ENCODE peak calls at places on chromosomes 7 and 10, in five cellular contexts. M is cardiac muscle cell; Q is heart left ventricle; P is HCT116; F is CD8-positive, alpha-beta T cell. R is an unnamed sample.

GRCh38 chr10:969473-970150 is 18.6 kb upstream of the GTPBP4 start:
- DNase-seq in M (no peak), Q (no peak), P (no peak), F (no peak), R (no peak)

GRCh38 chr10:23980054-23980453 is 228.9 kb upstream of the KIAA1217 start:
- DNase-seq in M (peak; percentile 23), Q (no peak), P (no peak), F (no peak), R (peak; percentile 22)

GRCh38 chr10:22252801-22253577 is 35.2 kb upstream of the EBLN1 start:
- DNase-seq in M (no peak), Q (peak; percentile 52), P (no peak), F (peak; percentile 36), R (peak; percentile 20)

GRCh38 chr7:101817031-101817929 is at the start of gene CUX1:
- DNase-seq in M (peak; percentile 52), Q (no peak), P (no peak), F (peak; percentile 21), R (peak; percentile 56)

GRCh38 chr7:158120313-158120712 is 467.3 kb downstream of the PTPRN2 start:
- DNase-seq in M (no peak), Q (no peak), P (no peak), F (no peak), R (no peak)

GRCh38 chr10:61589547-61590243 is 73.0 kb upstream of the CABCOCO1 start:
- DNase-seq in M (no peak), Q (no peak), P (no peak), F (no peak), R (no peak)

GRCh38 chr7:63113713-63114285 is 884.9 kb upstream of the ZNF722 start:
- DNase-seq in M (no peak), Q (no peak), P (no peak), F (no peak), R (peak; percentile 73)

GRCh38 chr10:96235326-96236089 is 35.9 kb downstream of the BLNK start:
- DNase-seq in M (no peak), Q (no peak), P (no peak), F (no peak), R (no peak)

GRCh38 chr10:102744374-102745051 is 765 bp downstream of the WBP1L start:
- DNase-seq in M (no peak), Q (peak; percentile 42), P (no peak), F (no peak), R (peak; percentile 26)

GRCh38 chr10:36725581-36726520 is 399.5 kb upstream of the ANKRD30A start:
- DNase-seq in M (peak; percentile 73), Q (peak; percentile 50), P (no peak), F (no peak), R (peak; percentile 24)

GRCh38 chr7:149620961-149621360 is 123.4 kb upstream of the ZNF746 start:
- DNase-seq in M (no peak), Q (no peak), P (no peak), F (peak; percentile 34), R (no peak)

GRCh38 chr7:149196151-149196704 is 882 bp downstream of the ZNF282 start:
- DNase-seq in M (peak; percentile 23), Q (no peak), P (no peak), F (peak; percentile 13), R (no peak)

GRCh38 chr10:80411267-80411668 is 2.9 kb downstream of the PRXL2A start:
- DNase-seq in M (peak; percentile 31), Q (peak; percentile 61), P (no peak), F (no peak), R (peak; percentile 48)

GRCh38 chr10:69467928-69468770 is 16.9 kb downstream of the TSPAN15 start:
- DNase-seq in M (no peak), Q (no peak), P (no peak), F (no peak), R (no peak)
- H3K9me3 ChIP-seq in M (no peaks in the 10 kb centered on the region), Q (no peaks in the 10 kb centered on the region), P (no peaks in the 10 kb centered on the region), F (no peaks in the 10 kb centered on the region), R (no peaks in the 10 kb centered on the region)

DNA sequence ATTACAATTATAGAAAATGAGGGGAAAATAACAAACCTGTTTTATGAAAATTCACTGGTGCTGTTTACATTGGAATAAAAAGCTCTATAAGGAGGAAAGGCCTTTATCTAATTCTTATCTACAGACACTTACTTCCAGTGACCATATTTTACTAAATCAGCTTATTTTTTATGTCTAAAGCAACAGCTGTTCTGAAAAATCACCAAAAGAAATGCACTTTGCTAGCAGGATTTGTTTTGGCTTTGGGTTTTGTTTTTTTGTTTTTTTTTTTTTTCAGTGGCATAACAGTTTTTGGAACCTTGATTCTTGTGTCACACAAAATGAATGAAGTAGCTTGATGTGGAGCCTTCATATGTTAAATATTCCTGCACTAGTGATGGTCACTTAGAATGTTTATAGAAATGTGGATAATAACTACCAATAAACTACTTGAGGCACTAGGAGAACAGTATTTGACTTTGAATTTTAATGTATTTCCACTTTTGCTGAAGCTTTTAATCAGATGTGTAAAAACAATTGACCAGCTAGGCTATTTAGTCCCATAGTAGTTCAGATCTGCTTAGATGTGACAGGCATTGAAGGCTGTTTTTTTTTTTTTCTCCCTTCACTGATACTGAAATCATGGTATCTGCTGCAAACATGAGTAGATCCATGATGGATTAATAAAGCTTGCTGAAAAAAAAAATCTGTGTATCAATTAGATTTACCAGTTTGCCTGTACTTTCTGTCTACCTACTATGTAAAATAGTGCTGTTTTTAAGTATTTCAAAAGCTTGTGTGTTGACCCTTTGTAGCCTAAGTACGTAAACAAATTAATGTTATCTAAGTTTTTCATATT is 2.8 kb downstream of the ARL4A start:
- DNase-seq in M (no peak), Q (no peak), P (no peak), F (no peak), R (no peak)
- H3K36me3 ChIP-seq in M (no peaks in the 10 kb centered on the region), Q (no peaks in the 10 kb centered on the region), P (peaks cover 3% of the 10 kb centered on the region), F (no peaks in the 10 kb centered on the region), R (no peaks in the 10 kb centered on the region)

DNA sequence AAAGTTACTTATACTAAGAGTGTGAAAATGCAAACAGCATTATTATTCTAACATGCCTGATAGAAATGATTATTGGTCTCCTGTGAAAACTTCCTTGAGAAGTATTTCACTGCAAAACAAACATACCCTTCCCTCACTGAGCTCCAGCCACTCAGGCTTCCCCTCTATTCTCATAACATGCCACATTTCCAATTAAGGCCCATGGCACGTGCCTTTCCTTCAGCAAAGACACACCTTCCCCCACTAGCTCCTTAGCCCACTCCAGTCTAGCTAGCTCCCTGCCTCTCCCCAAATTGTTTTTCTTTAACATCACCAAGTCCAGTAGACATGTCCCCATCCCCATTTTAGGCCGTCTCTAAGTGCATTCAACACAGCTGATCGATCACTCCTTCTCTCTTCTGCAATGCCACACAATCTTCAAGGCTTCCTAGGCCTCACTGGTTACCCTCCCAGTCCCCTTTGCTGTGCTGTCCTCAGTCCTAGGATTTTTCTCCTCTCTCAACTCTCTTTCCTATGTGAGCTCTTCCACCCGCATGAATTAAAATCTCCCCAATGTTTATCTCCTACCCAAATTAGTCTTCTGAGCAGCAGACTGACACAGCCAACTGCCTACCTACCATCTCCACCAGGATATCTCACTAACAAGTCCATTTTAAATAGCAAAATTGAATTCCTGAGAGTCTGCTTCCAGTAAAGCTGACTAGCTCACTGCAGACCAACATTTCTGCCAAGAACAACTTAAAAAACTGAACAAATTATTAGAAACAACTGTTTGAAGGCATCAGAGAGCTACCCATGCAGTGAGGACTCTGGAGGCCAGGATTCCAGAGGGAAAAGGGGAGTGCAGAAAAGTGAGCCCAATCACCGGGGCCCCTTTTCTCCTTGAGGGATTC is 11.9 kb downstream of the CYTH3 start:
- DNase-seq in M (no peak), Q (peak; percentile 46), P (no peak), F (no peak), R (no peak)
- H3K4me1 ChIP-seq in M (no peaks in the 10 kb centered on the region), Q (peaks cover 86% of the 10 kb centered on the region), P (peaks cover 4% of the 10 kb centered on the region), F (no peaks in the 10 kb centered on the region), R (peaks cover 14% of the 10 kb centered on the region)

GRCh38 chr10:3661271-3661670 is 123.7 kb downstream of the KLF6 start:
- DNase-seq in M (no peak), Q (no peak), P (no peak), F (no peak), R (no peak)

GRCh38 chr10:3662775-3663174 is 122.2 kb downstream of the KLF6 start:
- DNase-seq in M (no peak), Q (no peak), P (no peak), F (no peak), R (no peak)

GRCh38 chr10:3659518-3659917 is 125.5 kb downstream of the KLF6 start:
- DNase-seq in M (no peak), Q (no peak), P (no peak), F (no peak), R (no peak)

GRCh38 chr10:3658766-3659165 is 126.2 kb downstream of the KLF6 start:
- DNase-seq in M (no peak), Q (no peak), P (no peak), F (no peak), R (no peak)

DNA sequence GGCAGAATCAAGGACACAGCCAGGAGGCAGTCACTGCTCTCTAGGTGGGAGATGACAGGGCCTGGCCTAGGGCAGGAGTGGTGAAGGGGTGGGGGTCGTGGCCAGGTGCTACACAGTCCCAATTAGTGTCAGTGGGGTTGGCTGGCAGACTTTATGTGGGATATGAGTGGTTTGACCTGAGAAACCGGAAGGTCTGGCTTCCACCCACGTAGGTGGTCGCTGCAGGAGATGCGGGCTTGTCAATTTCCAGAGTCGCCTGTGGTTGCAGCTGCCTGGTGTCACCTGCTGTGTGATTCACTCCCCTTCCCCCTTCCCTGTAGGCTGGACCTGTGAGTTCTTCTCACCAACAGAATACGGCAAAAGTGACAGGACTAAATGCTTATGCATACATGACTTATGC is 124.3 kb downstream of the KLF6 start:
- DNase-seq in M (no peak), Q (no peak), P (no peak), F (no peak), R (no peak)
- H3K9me3 ChIP-seq in M (no peaks in the 10 kb centered on the region), Q (no peaks in the 10 kb centered on the region), P (no peaks in the 10 kb centered on the region), F (no peaks in the 10 kb centered on the region), R (no peaks in the 10 kb centered on the region)

DNA sequence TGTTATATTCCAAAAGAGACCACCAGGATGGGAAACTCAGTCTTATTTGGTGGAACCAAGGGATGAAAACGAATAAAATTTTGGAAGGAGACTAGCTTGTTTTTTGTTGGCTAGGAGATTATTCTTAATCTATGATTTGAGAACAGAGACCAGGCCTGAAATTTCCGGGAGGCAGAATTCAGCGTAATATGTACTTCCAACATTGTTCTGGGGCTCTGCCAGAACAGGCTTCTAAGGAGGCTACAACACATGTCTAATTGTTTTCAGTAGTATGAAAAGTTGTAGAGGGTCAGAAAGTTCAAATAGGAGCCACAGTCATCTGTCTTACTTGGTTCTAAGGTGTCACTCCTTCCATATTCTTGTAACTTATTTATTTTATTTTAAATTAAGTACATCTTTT is 1.7 kb downstream of the DDX21 start:
- DNase-seq in M (no peak), Q (no peak), P (no peak), F (no peak), R (no peak)
- H3K36me3 ChIP-seq in M (peaks cover 23% of the 10 kb centered on the region), Q (peaks cover 40% of the 10 kb centered on the region), P (peaks cover 43% of the 10 kb centered on the region), F (peaks cover 17% of the 10 kb centered on the region), R (no peaks in the 10 kb centered on the region)